ENCODE peak calls at places on chromosomes 4 and X, in four cellular contexts. O is GM12878, I is HepG2, Z is transverse colon. J is an unnamed sample.

GRCh38 chr4:8310306-8310705 is 40.8 kb downstream of the HTRA3 start:
- DNase-seq in O (no peak), I (no peak), Z (no peak), J (no peak)

GRCh38 chrX:17977696-17978095 is 116.6 kb upstream of the RAI2 start:
- DNase-seq in O (no peak), I (no peak), Z (no peak), J (no peak)

GRCh38 chr4:2511645-2512131 is 24.8 kb upstream of the FAM193A start:
- DNase-seq in O (no peak), I (no peak), Z (no peak), J (no peak)

GRCh38 chr4:122914292-122914904 is 8.0 kb downstream of the NUDT6 start:
- DNase-seq in O (peak; percentile 8), I (peak; percentile 43), Z (no peak), J (no peak)

GRCh38 chr4:161714022-161714751 is 449.6 kb downstream of the FSTL5 start:
- DNase-seq in O (no peak), I (no peak), Z (no peak), J (no peak)

GRCh38 chrX:112450810-112451209 is 228.9 kb downstream of the LHFPL1 start:
- DNase-seq in O (no peak), I (no peak), Z (no peak), J (no peak)

GRCh38 chr4:89213382-89213701 is 94.3 kb downstream of the GPRIN3 start:
- DNase-seq in O (no peak), I (no peak), Z (no peak), J (no peak)

GRCh38 chr4:36414248-36414647 is 132.8 kb downstream of the DTHD1 start:
- DNase-seq in O (no peak), I (no peak), Z (no peak), J (no peak)

GRCh38 chr4:179097741-179098140 is 1655.5 kb upstream of the AGA start:
- DNase-seq in O (no peak), I (no peak), Z (no peak), J (no peak)

GRCh38 chrX:153969904-153970397 is 1.7 kb downstream of the HCFC1 start:
- DNase-seq in O (no peak), I (no peak), Z (no peak), J (no peak)

GRCh38 chrX:153434801-153435200 is 11.1 kb downstream of the TREX2 start:
- DNase-seq in O (no peak), I (no peak), Z (no peak), J (no peak)

GRCh38 chr4:52014903-52015302 is 5.3 kb downstream of the LRRC66 start:
- DNase-seq in O (no peak), I (no peak), Z (no peak), J (no peak)

GRCh38 chr4:4860381-4860802 is 927 bp downstream of the MSX1 start:
- DNase-seq in O (no peak), I (peak; percentile 24), Z (no peak), J (no peak)

GRCh38 chrX:111646515-111646914 is 34.5 kb upstream of the ALG13 start:
- DNase-seq in O (no peak), I (no peak), Z (no peak), J (no peak)

GRCh38 chrX:74557378-74557777 is 57.0 kb downstream of the RLIM start:
- DNase-seq in O (no peak), I (no peak), Z (no peak), J (no peak)

GRCh38 chr4:151238477-151238876 is 38.5 kb upstream of the PRSS48 start:
- DNase-seq in O (no peak), I (no peak), Z (no peak), J (no peak)

GRCh38 chrX:70422886-70423336 is at the start of gene GDPD2:
- DNase-seq in O (no peak), I (peak; percentile 50), Z (peak; percentile 38), J (no peak)

GRCh38 chrX:20500171-20500865 is 233.6 kb upstream of the RPS6KA3 start:
- DNase-seq in O (no peak), I (no peak), Z (no peak), J (no peak)

GRCh38 chrX:116490091-116490490 is 27.3 kb upstream of the CT83 start:
- DNase-seq in O (no peak), I (no peak), Z (no peak), J (no peak)

GRCh38 chr4:54902261-54902660 is 223.1 kb downstream of the KDR start:
- DNase-seq in O (no peak), I (no peak), Z (no peak), J (no peak)

DNA sequence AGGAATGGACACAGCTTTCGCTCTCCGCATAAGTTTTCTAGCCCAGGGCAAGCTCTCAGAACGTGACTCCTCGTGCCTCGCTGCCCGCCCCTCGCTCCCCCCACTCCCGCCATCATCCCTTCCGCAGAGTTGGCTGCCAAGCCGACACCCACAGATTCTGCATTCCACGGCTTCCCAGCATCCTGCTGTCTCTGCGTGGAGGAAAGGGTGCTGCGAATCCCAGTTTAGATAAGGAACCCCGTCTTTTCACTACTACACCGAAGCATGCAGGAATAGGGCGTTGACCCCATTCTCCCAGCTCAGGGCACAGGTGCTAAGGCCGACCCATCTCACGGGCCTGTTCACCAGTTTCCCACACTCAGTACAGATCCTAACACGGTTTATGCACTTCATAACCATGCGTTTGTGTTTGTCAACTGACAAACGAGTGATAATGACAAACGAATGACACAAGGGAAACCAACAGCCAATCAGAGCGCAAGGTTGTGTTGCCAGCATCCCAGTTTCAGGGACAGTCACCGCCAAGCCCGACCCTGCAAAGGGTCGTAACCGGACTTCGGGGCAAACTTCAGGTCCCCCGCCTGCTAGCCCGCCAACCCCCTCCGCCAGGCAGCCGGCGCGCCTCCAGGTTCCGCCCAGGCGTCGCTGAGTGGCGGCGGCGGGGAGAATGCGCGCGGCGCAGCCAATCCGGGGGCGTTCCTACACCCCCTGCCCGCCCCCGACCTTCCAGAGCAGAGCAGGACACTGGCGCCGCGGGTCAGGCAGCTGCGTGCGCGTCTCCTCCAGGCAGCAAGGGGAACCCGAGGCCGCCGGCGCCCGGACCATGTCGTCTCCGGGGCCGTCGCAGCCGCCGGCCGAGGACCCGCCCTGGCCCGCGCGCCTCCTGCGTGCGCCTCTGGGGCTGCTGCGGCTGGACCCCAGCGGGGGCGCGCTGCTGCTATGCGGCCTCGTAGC is at the start of gene CYP2U1:
- DNase-seq in O (no peak), I (peak; percentile 68), Z (peak; percentile 88), J (peak; percentile 76)
- TF ChIP-seq POLR2A in O (peak; percentile 72), I (no peak), Z (peak; percentile 43), J (no peak)

GRCh38 chr4:10075953-10076391 is 40.6 kb downstream of the WDR1 start:
- DNase-seq in O (no peak), I (no peak), Z (no peak), J (no peak)
- TF ChIP-seq POLR2AphosphoS5 in O (peak; percentile 57), I (no peak), Z (no peak), J (peak; percentile 76)

GRCh38 chr4:152777488-152777887 is 2.0 kb downstream of the TIGD4 start:
- DNase-seq in O (no peak), I (no peak), Z (no peak), J (no peak)

GRCh38 chr4:152776352-152776751 is 3.2 kb downstream of the TIGD4 start:
- DNase-seq in O (no peak), I (no peak), Z (no peak), J (no peak)

GRCh38 chr4:152778656-152779512 is 646 bp downstream of the TIGD4 start:
- DNase-seq in O (no peak), I (peak; percentile 3), Z (peak; percentile 32), J (peak; percentile 13)

GRCh38 chr4:152780267-152780811 is 585 bp downstream of the ARFIP1 start:
- DNase-seq in O (no peak), I (peak; percentile 13), Z (no peak), J (no peak)

GRCh38 chr4:152779513-152780266 is at the start of the genes ARFIP1 and TIGD4:
- DNase-seq in O (peak; percentile 90), I (peak; percentile 95), Z (peak; percentile 98), J (peak; percentile 78)
- TF ChIP-seq POLR2A in O (peak; percentile 84), I (peak; percentile 66), Z (peak; percentile 83), J (no peak)

GRCh38 chrX:123764967-123765871 is 32.4 kb upstream of the THOC2 start:
- DNase-seq in O (no peak), I (no peak), Z (peak; percentile 88), J (peak; percentile 36)
- TF ChIP-seq POLR2AphosphoS5 in O (no peak), I (peak; percentile 30), Z (no peak), J (peak; percentile 36)

DNA sequence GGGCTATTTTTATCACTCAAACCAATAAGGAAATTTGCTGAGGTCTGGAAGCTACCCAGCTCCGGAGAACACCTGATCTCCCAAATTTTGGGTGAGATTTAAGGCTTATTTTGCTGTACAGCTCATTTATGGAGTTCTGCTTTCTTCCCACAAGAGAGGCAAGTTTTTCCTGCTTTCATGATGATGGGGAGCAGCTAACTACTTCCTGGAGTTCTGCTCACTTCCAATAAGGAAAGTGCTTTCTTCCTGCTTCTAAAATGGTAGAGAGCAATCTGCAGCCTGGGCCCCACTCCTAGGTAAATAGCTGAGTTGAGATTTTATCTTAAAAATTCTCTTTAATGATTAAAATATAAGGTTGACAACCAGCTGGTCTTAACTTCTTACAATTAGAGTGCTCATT is 606.0 kb upstream of the HTR2C start:
- DNase-seq in O (no peak), I (no peak), Z (no peak), J (no peak)
- TF ChIP-seq POLR2A in O (no peak), I (no peak), Z (no peak), J (no peak)

DNA sequence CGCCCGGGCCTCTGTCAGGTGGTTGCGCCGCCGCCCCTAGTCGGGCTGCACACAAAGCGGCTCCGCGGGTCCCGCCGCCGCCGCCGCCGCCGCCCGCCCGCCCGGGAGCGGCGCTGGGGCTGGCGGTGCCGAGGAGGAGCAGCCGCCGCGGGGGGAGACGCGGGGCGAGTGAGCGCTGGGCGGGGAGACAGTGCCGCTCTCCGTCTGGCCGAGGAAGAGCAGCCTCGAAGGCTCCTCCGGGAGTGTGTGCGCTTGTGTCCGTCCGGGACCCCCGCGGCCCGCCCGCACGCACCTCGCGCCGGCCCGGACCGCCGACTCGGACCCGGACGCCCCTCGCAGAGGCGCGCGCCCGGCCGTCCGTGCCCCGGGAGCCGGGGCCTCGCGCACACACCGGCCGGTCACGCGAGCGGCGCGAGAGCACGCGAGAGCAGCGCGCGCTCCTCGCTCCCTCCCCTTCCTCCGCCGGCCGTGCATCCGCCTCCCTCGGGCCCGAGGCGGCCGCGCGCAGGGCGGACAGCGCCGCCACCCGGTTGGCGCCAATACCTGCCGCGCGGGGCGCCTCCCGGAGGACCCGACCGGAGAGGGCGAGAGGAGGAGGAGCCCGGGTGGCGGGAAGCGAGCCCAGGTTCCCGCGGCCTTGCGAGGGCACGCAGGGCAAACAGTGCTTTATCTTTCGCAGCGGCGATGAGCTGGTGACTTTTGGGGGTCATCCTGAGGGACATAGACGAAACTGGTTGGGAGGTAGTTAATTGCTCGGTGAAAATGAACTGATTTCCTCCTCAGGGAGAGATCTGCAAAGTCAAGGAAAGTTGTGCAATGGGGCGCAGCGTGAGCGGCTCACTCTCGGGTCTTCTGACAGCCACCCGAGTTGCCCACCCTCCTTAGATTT is at the start of gene PDS5A:
- DNase-seq in O (peak; percentile 56), I (peak; percentile 81), Z (peak; percentile 91), J (peak; percentile 91)
- TF ChIP-seq POLR2AphosphoS5 in O (peak; percentile 69), I (peak; percentile 47), Z (no peak), J (no peak)

J was measured in GM12891.